ENCODE peak calls at places on chromosome 5, in five cellular contexts. One of them, this sample, is unnamed. For H3K4me1, the result is how much of the 10 kb centered on the place peaks cover.

GRCh38 chr5:159510282-159510681 is 180.0 kb upstream of the IL12B start:
- DNase-seq in SK-N-SH: peak
- DNase-seq in A549: no peak
- DNase-seq in HepG2: peak
- DNase-seq in sigmoid colon: no peak
- DNase-seq in this sample: peak

GRCh38 chr5:143025971-143026370 is 255.8 kb downstream of the ARHGAP26 start:
- DNase-seq in SK-N-SH: no peak
- DNase-seq in A549: no peak
- DNase-seq in HepG2: no peak
- DNase-seq in sigmoid colon: no peak
- DNase-seq in this sample: no peak

GRCh38 chr5:50667079-50667652 is 729 bp downstream of the PARP8 start:
- DNase-seq in SK-N-SH: peak
- DNase-seq in A549: no peak
- DNase-seq in HepG2: no peak
- DNase-seq in sigmoid colon: peak
- DNase-seq in this sample: peak

GRCh38 chr5:96318569-96319100 is 114.4 kb downstream of the PCSK1 start:
- DNase-seq in SK-N-SH: no peak
- DNase-seq in A549: no peak
- DNase-seq in HepG2: no peak
- DNase-seq in sigmoid colon: no peak
- DNase-seq in this sample: no peak

GRCh38 chr5:53749611-53750010 is 189.2 kb downstream of the NDUFS4 start:
- DNase-seq in SK-N-SH: no peak
- DNase-seq in A549: no peak
- DNase-seq in HepG2: no peak
- DNase-seq in sigmoid colon: no peak
- DNase-seq in this sample: no peak

GRCh38 chr5:109478830-109479229 is 69.1 kb upstream of the PJA2 start:
- DNase-seq in SK-N-SH: no peak
- DNase-seq in A549: no peak
- DNase-seq in HepG2: no peak
- DNase-seq in sigmoid colon: no peak
- DNase-seq in this sample: no peak

GRCh38 chr5:172453206-172453985 is 929 bp downstream of the SH3PXD2B start:
- DNase-seq in SK-N-SH: peak
- DNase-seq in A549: peak
- DNase-seq in HepG2: peak
- DNase-seq in sigmoid colon: peak
- DNase-seq in this sample: peak

GRCh38 chr5:39270172-39270848 is 50.9 kb upstream of the FYB1 start:
- DNase-seq in SK-N-SH: no peak
- DNase-seq in A549: no peak
- DNase-seq in HepG2: no peak
- DNase-seq in sigmoid colon: no peak
- DNase-seq in this sample: no peak

GRCh38 chr5:73395274-73395673 is 53.3 kb downstream of the FOXD1 start:
- DNase-seq in SK-N-SH: no peak
- DNase-seq in A549: no peak
- DNase-seq in HepG2: no peak
- DNase-seq in sigmoid colon: no peak
- DNase-seq in this sample: no peak

GRCh38 chr5:145752947-145753346 is 82.2 kb downstream of the PRELID2 start:
- DNase-seq in SK-N-SH: no peak
- DNase-seq in A549: no peak
- DNase-seq in HepG2: no peak
- DNase-seq in sigmoid colon: no peak
- DNase-seq in this sample: no peak

GRCh38 chr5:154077692-154078091 is 38.9 kb downstream of the MFAP3 start:
- DNase-seq in SK-N-SH: no peak
- DNase-seq in A549: no peak
- DNase-seq in HepG2: no peak
- DNase-seq in sigmoid colon: no peak
- DNase-seq in this sample: no peak

GRCh38 chr5:34625246-34625645 is 30.9 kb upstream of the RAI14 start:
- DNase-seq in SK-N-SH: no peak
- DNase-seq in A549: no peak
- DNase-seq in HepG2: no peak
- DNase-seq in sigmoid colon: no peak
- DNase-seq in this sample: no peak

GRCh38 chr5:1919750-1920149 is 37.0 kb upstream of the IRX4 start:
- DNase-seq in SK-N-SH: no peak
- DNase-seq in A549: no peak
- DNase-seq in HepG2: no peak
- DNase-seq in sigmoid colon: no peak
- DNase-seq in this sample: no peak

GRCh38 chr5:96978812-96979449 is 43.1 kb downstream of the LNPEP start:
- DNase-seq in SK-N-SH: no peak
- DNase-seq in A549: no peak
- DNase-seq in HepG2: no peak
- DNase-seq in sigmoid colon: no peak
- DNase-seq in this sample: no peak

GRCh38 chr5:88389248-88390006 is 120.8 kb upstream of the TMEM161B start:
- DNase-seq in SK-N-SH: no peak
- DNase-seq in A549: no peak
- DNase-seq in HepG2: no peak
- DNase-seq in sigmoid colon: no peak
- DNase-seq in this sample: no peak

GRCh38 chr5:168740821-168741213 is 161.6 kb upstream of the PANK3 start:
- DNase-seq in SK-N-SH: no peak
- DNase-seq in A549: no peak
- DNase-seq in HepG2: no peak
- DNase-seq in sigmoid colon: peak
- DNase-seq in this sample: no peak

GRCh38 chr5:140346348-140347221 is at the start of gene HBEGF:
- DNase-seq in SK-N-SH: peak
- DNase-seq in A549: peak
- DNase-seq in HepG2: peak
- DNase-seq in sigmoid colon: peak
- DNase-seq in this sample: peak
- TF ChIP-seq EP300 in SK-N-SH: no peak
- TF ChIP-seq EP300 in A549: no peak
- TF ChIP-seq EP300 in HepG2: no peak
- TF ChIP-seq EP300 in sigmoid colon: no peak
- TF ChIP-seq EP300 in this sample: no peak

GRCh38 chr5:136006767-136007251 is 22.0 kb upstream of the TGFBI start:
- DNase-seq in SK-N-SH: no peak
- DNase-seq in A549: peak
- DNase-seq in HepG2: no peak
- DNase-seq in sigmoid colon: no peak
- DNase-seq in this sample: no peak
- H3K4me1 ChIP-seq in SK-N-SH: under half
- H3K4me1 ChIP-seq in A549: half or more
- H3K4me1 ChIP-seq in HepG2: under half
- H3K4me1 ChIP-seq in sigmoid colon: under half
- H3K4me1 ChIP-seq in this sample: under half

DNA sequence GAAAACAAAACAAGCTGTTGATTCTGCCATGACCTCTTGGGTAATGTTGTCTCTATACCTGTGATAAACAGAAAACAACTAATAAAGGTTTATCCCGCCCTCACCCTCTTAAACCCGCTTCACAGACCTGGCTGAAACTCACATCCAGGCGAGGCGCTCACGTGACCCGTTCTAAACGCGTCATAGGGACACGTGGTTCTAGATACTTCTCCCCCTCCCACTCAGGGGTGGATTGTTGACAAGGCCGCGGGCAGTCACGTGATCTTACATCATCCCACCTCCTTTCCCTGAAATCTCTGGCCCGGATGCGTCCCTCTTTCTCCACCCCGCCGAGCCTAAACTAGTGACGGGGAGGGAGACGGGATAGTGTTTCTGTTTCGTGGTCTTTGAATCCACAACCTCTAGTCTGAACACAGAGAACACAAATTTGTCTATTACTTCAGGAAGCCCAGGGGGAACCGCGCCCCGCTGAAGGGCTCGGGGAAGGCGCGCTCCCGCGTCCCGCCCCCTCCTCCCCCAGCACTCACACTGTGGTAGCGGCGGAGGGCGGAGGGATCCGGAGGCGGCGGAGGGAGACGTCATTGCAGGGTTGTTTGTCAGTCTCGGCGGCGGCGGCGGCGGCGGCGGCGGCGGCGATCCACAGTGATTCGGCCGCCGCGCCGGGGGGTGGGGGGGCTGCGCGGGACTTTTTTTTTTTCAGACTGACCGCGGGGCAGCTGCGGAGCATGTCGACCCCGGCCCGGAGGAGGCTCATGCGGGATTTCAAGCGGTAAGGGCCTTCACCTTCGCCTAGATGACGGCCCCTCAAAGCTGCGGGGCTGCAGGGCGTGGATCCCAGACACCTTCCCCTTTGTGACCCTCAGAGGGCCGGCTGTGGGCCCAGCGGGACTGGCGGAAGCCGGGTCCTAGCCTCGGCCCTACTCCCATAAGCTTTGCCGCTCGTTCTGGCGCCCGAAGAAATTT is at the start of gene UBE2B:
- DNase-seq in SK-N-SH: peak
- DNase-seq in A549: peak
- DNase-seq in HepG2: peak
- DNase-seq in sigmoid colon: peak
- DNase-seq in this sample: peak
- TF ChIP-seq EP300 in SK-N-SH: no peak
- TF ChIP-seq EP300 in A549: no peak
- TF ChIP-seq EP300 in HepG2: no peak
- TF ChIP-seq EP300 in sigmoid colon: peak
- TF ChIP-seq EP300 in this sample: peak

DNA sequence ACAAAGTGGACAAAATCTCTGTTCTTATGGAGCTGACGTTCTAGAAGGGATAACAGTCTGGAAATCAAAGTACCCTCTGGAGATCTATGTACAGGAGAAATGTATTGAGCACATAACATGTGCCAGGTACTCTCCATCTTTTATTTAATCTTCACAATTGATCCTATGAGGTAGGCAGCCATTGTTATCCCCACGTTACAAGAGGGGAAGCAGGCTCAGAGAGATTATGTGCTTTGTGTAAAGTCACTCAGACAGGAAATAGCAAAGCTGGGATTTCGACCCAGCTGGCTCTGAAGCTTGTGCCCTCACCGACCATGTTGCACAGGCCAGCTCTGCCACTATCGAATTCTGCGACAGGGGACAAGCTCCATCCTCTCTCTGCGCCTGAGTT is 21.5 kb downstream of the PDGFRB start:
- DNase-seq in SK-N-SH: no peak
- DNase-seq in A549: no peak
- DNase-seq in HepG2: no peak
- DNase-seq in sigmoid colon: no peak
- DNase-seq in this sample: no peak
- H3K4me1 ChIP-seq in SK-N-SH: under half
- H3K4me1 ChIP-seq in A549: under half
- H3K4me1 ChIP-seq in HepG2: half or more
- H3K4me1 ChIP-seq in sigmoid colon: half or more
- H3K4me1 ChIP-seq in this sample: under half

DNA sequence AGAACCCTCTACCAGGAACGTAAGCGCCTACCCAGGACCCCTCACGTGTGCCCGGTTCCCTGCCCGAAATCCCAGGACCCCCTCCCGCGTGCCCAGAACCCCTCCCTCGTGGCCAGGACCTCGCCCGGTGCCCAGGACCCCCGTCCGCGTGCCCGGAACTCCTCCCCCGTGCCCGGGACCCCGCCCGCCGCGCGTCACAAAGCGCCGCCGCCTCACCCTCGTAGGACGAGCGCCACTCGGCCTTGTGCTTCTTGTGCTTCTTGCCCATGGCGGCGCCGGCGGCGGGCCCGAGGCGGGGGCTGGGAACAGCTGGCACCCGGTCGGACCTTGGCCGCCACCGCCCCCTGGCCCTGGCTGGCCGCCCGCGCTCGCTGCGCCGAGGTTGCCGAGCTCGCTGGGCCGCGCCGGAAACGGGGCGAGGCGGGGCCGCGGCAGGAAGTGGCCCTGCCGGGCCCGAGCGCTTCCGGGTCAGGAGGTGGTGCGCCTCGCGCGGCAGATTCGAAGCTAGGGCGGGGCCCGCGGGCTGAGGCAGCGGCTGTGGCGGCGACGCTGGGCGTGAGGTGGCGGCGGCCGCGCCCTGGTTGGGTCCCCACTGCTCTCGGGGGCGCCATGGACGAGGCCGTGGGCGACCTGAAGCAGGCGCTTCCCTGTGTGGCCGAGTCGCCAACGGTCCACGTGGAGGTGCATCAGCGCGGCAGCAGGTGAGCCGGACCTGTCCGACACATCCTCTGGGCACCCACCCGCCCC is at the start of the genes BRD9 and TRIP13:
- DNase-seq in SK-N-SH: peak
- DNase-seq in A549: peak
- DNase-seq in HepG2: peak
- DNase-seq in sigmoid colon: peak
- DNase-seq in this sample: peak
- TF ChIP-seq EP300 in SK-N-SH: no peak
- TF ChIP-seq EP300 in A549: no peak
- TF ChIP-seq EP300 in HepG2: peak
- TF ChIP-seq EP300 in sigmoid colon: no peak
- TF ChIP-seq EP300 in this sample: no peak

GRCh38 chr5:190366-191035 is 794 bp upstream of the LRRC14B start:
- DNase-seq in SK-N-SH: no peak
- DNase-seq in A549: no peak
- DNase-seq in HepG2: no peak
- DNase-seq in sigmoid colon: peak
- DNase-seq in this sample: no peak
- H3K4me1 ChIP-seq in SK-N-SH: under half
- H3K4me1 ChIP-seq in A549: under half
- H3K4me1 ChIP-seq in HepG2: under half
- H3K4me1 ChIP-seq in sigmoid colon: under half
- H3K4me1 ChIP-seq in this sample: under half

GRCh38 chr5:55037816-55038379 is 13.8 kb downstream of the GZMK start:
- DNase-seq in SK-N-SH: no peak
- DNase-seq in A549: no peak
- DNase-seq in HepG2: no peak
- DNase-seq in sigmoid colon: no peak
- DNase-seq in this sample: no peak
- TF ChIP-seq EP300 in SK-N-SH: no peak
- TF ChIP-seq EP300 in A549: no peak
- TF ChIP-seq EP300 in HepG2: no peak
- TF ChIP-seq EP300 in sigmoid colon: no peak
- TF ChIP-seq EP300 in this sample: no peak

GRCh38 chr5:173903396-173904140 is 15.4 kb downstream of the CPEB4 start:
- DNase-seq in SK-N-SH: no peak
- DNase-seq in A549: no peak
- DNase-seq in HepG2: no peak
- DNase-seq in sigmoid colon: no peak
- DNase-seq in this sample: no peak
- H3K4me1 ChIP-seq in SK-N-SH: under half
- H3K4me1 ChIP-seq in A549: under half
- H3K4me1 ChIP-seq in HepG2: under half
- H3K4me1 ChIP-seq in sigmoid colon: half or more
- H3K4me1 ChIP-seq in this sample: under half